ENCODE peak calls at places on chromosomes 7 and 10, in five cellular contexts. One of them, this sample, is unnamed.

GRCh38 chr7:82005056-82005455 is 235.2 kb upstream of the HGF start:
- DNase-seq in HepG2: no peak
- DNase-seq in endothelial cell of umbilical vein: no peak
- DNase-seq in transverse colon: no peak
- DNase-seq in suprapubic skin: no peak
- DNase-seq in this sample: no peak

GRCh38 chr7:148804343-148805234 is 79.5 kb downstream of the EZH2 start:
- DNase-seq in transverse colon: no peak
- DNase-seq in endothelial cell of umbilical vein: no peak
- DNase-seq in suprapubic skin: no peak
- DNase-seq in HepG2: no peak
- DNase-seq in this sample: no peak

GRCh38 chr7:148110097-148110868 is 480.3 kb upstream of the C7orf33 start:
- DNase-seq in endothelial cell of umbilical vein: no peak
- DNase-seq in transverse colon: no peak
- DNase-seq in HepG2: peak; percentile 33
- DNase-seq in suprapubic skin: no peak
- DNase-seq in this sample: peak; percentile 35

GRCh38 chr10:79038841-79039201 is 29.9 kb upstream of the ZMIZ1 start:
- DNase-seq in HepG2: no peak
- DNase-seq in transverse colon: no peak
- DNase-seq in endothelial cell of umbilical vein: no peak
- DNase-seq in suprapubic skin: peak; percentile 42
- DNase-seq in this sample: no peak

GRCh38 chr7:138126928-138127327 is 50.7 kb downstream of the AKR1D1 start:
- DNase-seq in suprapubic skin: no peak
- DNase-seq in endothelial cell of umbilical vein: no peak
- DNase-seq in HepG2: no peak
- DNase-seq in transverse colon: no peak
- DNase-seq in this sample: no peak

GRCh38 chr7:151428393-151429231 is 11.3 kb downstream of the CRYGN start:
- DNase-seq in suprapubic skin: no peak
- DNase-seq in transverse colon: no peak
- DNase-seq in endothelial cell of umbilical vein: no peak
- DNase-seq in HepG2: peak; percentile 27
- DNase-seq in this sample: no peak

GRCh38 chr7:123198668-123199652 is 809 bp downstream of the SLC13A1 start:
- DNase-seq in suprapubic skin: no peak
- DNase-seq in HepG2: no peak
- DNase-seq in transverse colon: no peak
- DNase-seq in endothelial cell of umbilical vein: no peak
- DNase-seq in this sample: peak; percentile 30

GRCh38 chr7:19368540-19368939 is 223.3 kb upstream of the FERD3L start:
- DNase-seq in transverse colon: no peak
- DNase-seq in HepG2: no peak
- DNase-seq in endothelial cell of umbilical vein: no peak
- DNase-seq in suprapubic skin: no peak
- DNase-seq in this sample: no peak

GRCh38 chr7:124764847-124765400 is 668 bp downstream of the GPR37 start:
- DNase-seq in HepG2: no peak
- DNase-seq in endothelial cell of umbilical vein: peak; percentile 28
- DNase-seq in transverse colon: peak; percentile 26
- DNase-seq in suprapubic skin: peak; percentile 60
- DNase-seq in this sample: peak; percentile 35

GRCh38 chr10:13829790-13830189 is 243.0 kb downstream of the PRPF18 start:
- DNase-seq in endothelial cell of umbilical vein: no peak
- DNase-seq in transverse colon: no peak
- DNase-seq in HepG2: no peak
- DNase-seq in suprapubic skin: no peak
- DNase-seq in this sample: no peak

GRCh38 chr10:4519691-4520402 is 306.2 kb upstream of the AKR1E2 start:
- DNase-seq in suprapubic skin: no peak
- DNase-seq in transverse colon: no peak
- DNase-seq in endothelial cell of umbilical vein: no peak
- DNase-seq in HepG2: no peak
- DNase-seq in this sample: no peak

GRCh38 chr10:91077549-91078017 is 142.9 kb upstream of the PCGF5 start:
- DNase-seq in suprapubic skin: no peak
- DNase-seq in endothelial cell of umbilical vein: peak; percentile 81
- DNase-seq in transverse colon: peak; percentile 83
- DNase-seq in HepG2: no peak
- DNase-seq in this sample: peak; percentile 92

GRCh38 chr7:150489812-150490211 is 24.9 kb upstream of the GIMAP7 start:
- DNase-seq in transverse colon: no peak
- DNase-seq in HepG2: no peak
- DNase-seq in suprapubic skin: no peak
- DNase-seq in endothelial cell of umbilical vein: no peak
- DNase-seq in this sample: no peak

GRCh38 chr7:94335586-94335985 is 59.1 kb upstream of the COL1A2 start:
- DNase-seq in endothelial cell of umbilical vein: no peak
- DNase-seq in transverse colon: no peak
- DNase-seq in suprapubic skin: no peak
- DNase-seq in HepG2: no peak
- DNase-seq in this sample: no peak

GRCh38 chr7:103065666-103066065 is 8.9 kb downstream of the FBXL13 start:
- DNase-seq in endothelial cell of umbilical vein: peak; percentile 51
- DNase-seq in HepG2: peak; percentile 45
- DNase-seq in transverse colon: peak; percentile 21
- DNase-seq in suprapubic skin: no peak
- DNase-seq in this sample: peak; percentile 49

GRCh38 chr10:132919374-132920100 is 22.8 kb downstream of the CFAP46 start:
- DNase-seq in endothelial cell of umbilical vein: no peak
- DNase-seq in suprapubic skin: no peak
- DNase-seq in transverse colon: no peak
- DNase-seq in HepG2: no peak
- DNase-seq in this sample: no peak

GRCh38 chr10:80081801-80082750 is 3.6 kb downstream of the TMEM254 start:
- DNase-seq in HepG2: peak; percentile 87
- DNase-seq in transverse colon: no peak
- DNase-seq in endothelial cell of umbilical vein: no peak
- DNase-seq in suprapubic skin: no peak
- DNase-seq in this sample: no peak

GRCh38 chr7:129163875-129164544 is 19.5 kb downstream of the TSPAN33 start:
- DNase-seq in HepG2: peak; percentile 40
- DNase-seq in endothelial cell of umbilical vein: peak; percentile 61
- DNase-seq in suprapubic skin: no peak
- DNase-seq in transverse colon: no peak
- DNase-seq in this sample: no peak

GRCh38 chr10:116630020-116630419 is 9.3 kb downstream of the PNLIPRP2 start:
- DNase-seq in HepG2: no peak
- DNase-seq in transverse colon: no peak
- DNase-seq in endothelial cell of umbilical vein: no peak
- DNase-seq in suprapubic skin: no peak
- DNase-seq in this sample: no peak

GRCh38 chr10:74103560-74104248 is 46.9 kb downstream of the AP3M1 start:
- DNase-seq in suprapubic skin: no peak
- DNase-seq in transverse colon: no peak
- DNase-seq in HepG2: no peak
- DNase-seq in endothelial cell of umbilical vein: peak; percentile 37
- DNase-seq in this sample: no peak

GRCh38 chr7:43758029-43758860 is at the start of gene BLVRA:
- DNase-seq in suprapubic skin: peak; percentile 81
- DNase-seq in endothelial cell of umbilical vein: peak; percentile 56
- DNase-seq in HepG2: peak; percentile 37
- DNase-seq in transverse colon: peak; percentile 72
- DNase-seq in this sample: peak; percentile 68

GRCh38 chr7:37211097-37211496 is 237.6 kb downstream of the ELMO1 start:
- DNase-seq in suprapubic skin: peak; percentile 73
- DNase-seq in HepG2: no peak
- DNase-seq in transverse colon: peak; percentile 25
- DNase-seq in endothelial cell of umbilical vein: no peak
- DNase-seq in this sample: no peak

GRCh38 chr10:127578628-127579305 is 29.7 kb downstream of the NPS start:
- DNase-seq in transverse colon: no peak
- DNase-seq in suprapubic skin: no peak
- DNase-seq in HepG2: no peak
- DNase-seq in endothelial cell of umbilical vein: no peak
- DNase-seq in this sample: no peak

GRCh38 chr7:110809832-110810231 is 281.1 kb upstream of the LRRN3 start:
- DNase-seq in suprapubic skin: no peak
- DNase-seq in endothelial cell of umbilical vein: no peak
- DNase-seq in HepG2: no peak
- DNase-seq in transverse colon: no peak
- DNase-seq in this sample: no peak

GRCh38 chr7:30984359-30985107 is 20.8 kb downstream of the GHRHR start:
- DNase-seq in transverse colon: no peak
- DNase-seq in endothelial cell of umbilical vein: peak; percentile 43
- DNase-seq in suprapubic skin: no peak
- DNase-seq in HepG2: no peak
- DNase-seq in this sample: peak; percentile 31

GRCh38 chr10:86341361-86341811 is 25.2 kb downstream of the GRID1 start:
- DNase-seq in transverse colon: no peak
- DNase-seq in endothelial cell of umbilical vein: no peak
- DNase-seq in HepG2: no peak
- DNase-seq in suprapubic skin: no peak
- DNase-seq in this sample: no peak

GRCh38 chr7:30920021-30920583 is 8.4 kb downstream of the AQP1 start:
- DNase-seq in transverse colon: peak; percentile 9
- DNase-seq in HepG2: no peak
- DNase-seq in suprapubic skin: peak; percentile 59
- DNase-seq in endothelial cell of umbilical vein: no peak
- DNase-seq in this sample: no peak

GRCh38 chr10:21134645-21135395 is 237.7 kb upstream of the NEBL start:
- DNase-seq in transverse colon: no peak
- DNase-seq in endothelial cell of umbilical vein: no peak
- DNase-seq in HepG2: peak; percentile 27
- DNase-seq in suprapubic skin: no peak
- DNase-seq in this sample: no peak

GRCh38 chr10:36888925-36889573 is 236.3 kb upstream of the ANKRD30A start:
- DNase-seq in endothelial cell of umbilical vein: peak; percentile 13
- DNase-seq in HepG2: peak; percentile 89
- DNase-seq in suprapubic skin: no peak
- DNase-seq in transverse colon: peak; percentile 13
- DNase-seq in this sample: peak; percentile 42

GRCh38 chr10:132742837-132743194 is 43.1 kb downstream of the NKX6-2 start:
- DNase-seq in HepG2: no peak
- DNase-seq in suprapubic skin: no peak
- DNase-seq in transverse colon: no peak
- DNase-seq in endothelial cell of umbilical vein: no peak
- DNase-seq in this sample: no peak

GRCh38 chr10:87613766-87614165 is 45.9 kb upstream of the PAPSS2 start:
- DNase-seq in endothelial cell of umbilical vein: no peak
- DNase-seq in transverse colon: no peak
- DNase-seq in HepG2: no peak
- DNase-seq in suprapubic skin: no peak
- DNase-seq in this sample: no peak

GRCh38 chr10:72084094-72084459 is 4.3 kb downstream of the SPOCK2 start:
- DNase-seq in endothelial cell of umbilical vein: no peak
- DNase-seq in HepG2: no peak
- DNase-seq in transverse colon: no peak
- DNase-seq in suprapubic skin: no peak
- DNase-seq in this sample: peak; percentile 63

GRCh38 chr7:112411186-112411795 is 39.0 kb upstream of the IFRD1 start:
- DNase-seq in HepG2: peak; percentile 31
- DNase-seq in endothelial cell of umbilical vein: peak; percentile 66
- DNase-seq in suprapubic skin: no peak
- DNase-seq in transverse colon: peak; percentile 14
- DNase-seq in this sample: no peak

DNA sequence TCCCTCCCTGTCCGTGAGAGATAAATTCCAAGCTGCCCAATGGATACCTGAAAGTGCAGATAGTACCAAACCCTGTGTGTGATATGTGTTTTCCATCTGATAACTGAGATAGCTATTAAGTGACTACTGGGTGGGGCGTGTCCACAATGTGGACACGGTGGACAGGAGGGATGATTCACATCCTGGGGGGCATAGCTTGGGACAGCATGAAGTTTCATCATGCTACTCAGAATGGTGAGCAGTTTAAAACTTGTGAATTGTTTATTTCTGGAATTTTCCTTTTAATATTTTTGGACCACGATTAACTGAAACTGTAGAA is 158.6 kb downstream of the CREB5 start:
- DNase-seq in HepG2: peak; percentile 12
- DNase-seq in suprapubic skin: no peak
- DNase-seq in endothelial cell of umbilical vein: no peak
- DNase-seq in transverse colon: no peak
- DNase-seq in this sample: no peak
- H3K27ac ChIP-seq in HepG2: no peak overlapping the region
- H3K27ac ChIP-seq in suprapubic skin: no peak overlapping the region
- H3K27ac ChIP-seq in endothelial cell of umbilical vein: no peak overlapping the region
- H3K27ac ChIP-seq in transverse colon: no peak overlapping the region
- H3K27ac ChIP-seq in this sample: no peak overlapping the region

GRCh38 chr7:116524609-116525297 is at the start of gene CAV1:
- DNase-seq in HepG2: no peak
- DNase-seq in transverse colon: peak; percentile 79
- DNase-seq in suprapubic skin: peak; percentile 89
- DNase-seq in endothelial cell of umbilical vein: peak; percentile 96
- DNase-seq in this sample: peak; percentile 65
- TF ChIP-seq POLR2A in HepG2: no peak
- TF ChIP-seq POLR2A in transverse colon: peak; percentile 49
- TF ChIP-seq POLR2A in suprapubic skin: peak; percentile 52
- TF ChIP-seq POLR2A in endothelial cell of umbilical vein: peak; percentile 82
- TF ChIP-seq POLR2A in this sample: no peak

DNA sequence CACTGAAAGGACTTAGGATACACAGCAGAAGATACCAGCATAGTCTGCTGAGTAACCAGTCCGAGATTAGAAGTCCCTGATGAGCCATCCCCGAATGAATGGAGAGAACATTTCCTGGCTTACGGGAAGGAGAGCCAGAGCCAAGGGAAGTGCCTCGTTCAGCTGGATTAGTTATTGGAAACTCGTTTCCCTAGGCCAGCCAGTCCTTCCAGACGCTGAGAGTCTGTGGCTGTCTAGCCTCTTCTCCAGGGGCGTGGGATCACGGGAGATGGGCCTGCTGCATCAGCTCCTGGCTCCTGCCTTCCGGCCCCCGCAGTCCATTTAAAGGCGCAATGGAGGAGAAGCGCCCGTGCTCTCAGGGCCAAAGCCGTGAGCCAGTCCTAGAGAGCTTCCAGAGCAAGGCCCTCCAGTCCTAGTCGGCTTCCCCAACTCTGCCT is 712.8 kb downstream of the PARD3 start:
- DNase-seq in suprapubic skin: peak; percentile 81
- DNase-seq in HepG2: no peak
- DNase-seq in transverse colon: peak; percentile 35
- DNase-seq in endothelial cell of umbilical vein: peak; percentile 39
- DNase-seq in this sample: no peak
- TF ChIP-seq POLR2AphosphoS5 in suprapubic skin: peak; percentile 69
- TF ChIP-seq POLR2AphosphoS5 in HepG2: no peak
- TF ChIP-seq POLR2AphosphoS5 in transverse colon: peak; percentile 74
- TF ChIP-seq POLR2AphosphoS5 in endothelial cell of umbilical vein: no peak
- TF ChIP-seq POLR2AphosphoS5 in this sample: peak; percentile 26

GRCh38 chr7:69743436-69743835 is 145.2 kb downstream of the AUTS2 start:
- DNase-seq in HepG2: no peak
- DNase-seq in suprapubic skin: no peak
- DNase-seq in endothelial cell of umbilical vein: no peak
- DNase-seq in transverse colon: no peak
- DNase-seq in this sample: no peak

GRCh38 chr7:69739182-69739581 is 140.9 kb downstream of the AUTS2 start:
- DNase-seq in HepG2: no peak
- DNase-seq in suprapubic skin: no peak
- DNase-seq in transverse colon: no peak
- DNase-seq in endothelial cell of umbilical vein: no peak
- DNase-seq in this sample: no peak

GRCh38 chr7:69742237-69742636 is 144.0 kb downstream of the AUTS2 start:
- DNase-seq in suprapubic skin: no peak
- DNase-seq in endothelial cell of umbilical vein: no peak
- DNase-seq in HepG2: no peak
- DNase-seq in transverse colon: no peak
- DNase-seq in this sample: no peak

GRCh38 chr7:69738396-69738889 is 140.2 kb downstream of the AUTS2 start:
- DNase-seq in suprapubic skin: no peak
- DNase-seq in HepG2: no peak
- DNase-seq in transverse colon: no peak
- DNase-seq in endothelial cell of umbilical vein: no peak
- DNase-seq in this sample: no peak

GRCh38 chr7:69739906-69740545 is 141.8 kb downstream of the AUTS2 start:
- DNase-seq in HepG2: no peak
- DNase-seq in endothelial cell of umbilical vein: no peak
- DNase-seq in suprapubic skin: peak; percentile 65
- DNase-seq in transverse colon: peak; percentile 10
- DNase-seq in this sample: no peak
- H3K27ac ChIP-seq in HepG2: no peak overlapping the region
- H3K27ac ChIP-seq in endothelial cell of umbilical vein: no peak overlapping the region
- H3K27ac ChIP-seq in suprapubic skin: no peak overlapping the region
- H3K27ac ChIP-seq in transverse colon: no peak overlapping the region
- H3K27ac ChIP-seq in this sample: no peak overlapping the region

This sample was measured in stomach.